ENCODE peak calls at places on chromosomes 5 and 9, in four cellular contexts. V is CD8-positive, alpha-beta memory T cell; S is CD4-positive, alpha-beta memory T cell; D is aorta. G is an unnamed sample.

GRCh38 chr9:13520069-13520468 is 240.6 kb upstream of the MPDZ start:
- DNase-seq in V (no peak), S (no peak), D (no peak), G (no peak)

GRCh38 chr5:75885321-75885720 is 168.1 kb upstream of the POC5 start:
- DNase-seq in V (no peak), S (no peak), D (no peak), G (no peak)

GRCh38 chr5:171869956-171870355 is 84.3 kb downstream of the SMIM23 start:
- DNase-seq in V (no peak), S (no peak), D (no peak), G (no peak)

GRCh38 chr5:56329652-56330051 is 96.5 kb upstream of the ANKRD55 start:
- DNase-seq in V (no peak), S (no peak), D (no peak), G (no peak)

GRCh38 chr5:124746252-124746915 is at the start of gene ZNF608:
- DNase-seq in V (no peak), S (no peak), D (no peak), G (no peak)

GRCh38 chr9:68431307-68431706 is 74.9 kb downstream of the PGM5 start:
- DNase-seq in V (no peak), S (no peak), D (no peak), G (no peak)

GRCh38 chr5:124021066-124021641 is 509.2 kb downstream of the CSNK1G3 start:
- DNase-seq in V (no peak), S (no peak), D (no peak), G (no peak)

GRCh38 chr5:116572375-116573278 is 2.0 kb downstream of the SEMA6A start:
- DNase-seq in V (no peak), S (no peak), D (peak), G (peak)

GRCh38 chr9:72332351-72332750 is 32.7 kb downstream of the ZFAND5 start:
- DNase-seq in V (no peak), S (no peak), D (no peak), G (no peak)

GRCh38 chr9:109064963-109065701 is 51.8 kb upstream of the CTNNAL1 start:
- DNase-seq in V (no peak), S (no peak), D (no peak), G (no peak)

GRCh38 chr5:79077680-79078365 is 8.3 kb downstream of the BHMT2 start:
- DNase-seq in V (no peak), S (no peak), D (no peak), G (no peak)

GRCh38 chr5:24208540-24209141 is 436.1 kb downstream of the CDH10 start:
- DNase-seq in V (no peak), S (no peak), D (no peak), G (no peak)

GRCh38 chr9:130659699-130660248 is 4.6 kb upstream of the PRDM12 start:
- DNase-seq in V (no peak), S (no peak), D (no peak), G (no peak)

GRCh38 chr5:94431696-94432095 is 186.7 kb downstream of the KIAA0825 start:
- DNase-seq in V (no peak), S (no peak), D (no peak), G (no peak)

GRCh38 chr5:82614706-82615105 is 336.6 kb upstream of the RPS23 start:
- DNase-seq in V (no peak), S (no peak), D (no peak), G (no peak)

GRCh38 chr5:125798311-125798710 is 624.9 kb upstream of the GRAMD2B start:
- DNase-seq in V (no peak), S (no peak), D (no peak), G (no peak)

GRCh38 chr9:71121275-71122168 is at the start of gene TRPM3:
- DNase-seq in V (no peak), S (no peak), D (peak), G (no peak)

GRCh38 chr5:159003045-159004030 is 96.4 kb downstream of the EBF1 start:
- DNase-seq in V (peak), S (peak), D (no peak), G (no peak)

GRCh38 chr5:147483961-147484707 is 25.7 kb downstream of the DPYSL3 start:
- DNase-seq in V (no peak), S (no peak), D (peak), G (no peak)

GRCh38 chr9:83429229-83429628 is 109.0 kb downstream of the FRMD3 start:
- DNase-seq in V (no peak), S (no peak), D (no peak), G (no peak)

GRCh38 chr9:126112135-126112720 is 214.4 kb upstream of the MVB12B start:
- DNase-seq in V (no peak), S (no peak), D (no peak), G (no peak)

GRCh38 chr5:128083811-128084227 is 253 bp downstream of the SLC12A2 start:
- DNase-seq in V (no peak), S (no peak), D (no peak), G (no peak)

GRCh38 chr9:38006981-38007380 is 62.0 kb downstream of the SHB start:
- DNase-seq in V (no peak), S (no peak), D (no peak), G (no peak)

GRCh38 chr5:36708996-36709395 is 102.6 kb downstream of the SLC1A3 start:
- DNase-seq in V (no peak), S (no peak), D (no peak), G (no peak)

GRCh38 chr9:76897804-76898525 is 7.9 kb downstream of the PRUNE2 start:
- DNase-seq in V (no peak), S (no peak), D (no peak), G (no peak)

GRCh38 chr9:81266674-81267073 is 422.7 kb downstream of the TLE1 start:
- DNase-seq in V (no peak), S (no peak), D (no peak), G (no peak)

GRCh38 chr9:88819471-88819870 is 171.8 kb upstream of the S1PR3 start:
- DNase-seq in V (no peak), S (no peak), D (no peak), G (no peak)

GRCh38 chr9:114994716-114995115 is 64.3 kb upstream of the TNFSF8 start:
- DNase-seq in V (no peak), S (no peak), D (no peak), G (no peak)

GRCh38 chr9:64061013-64061627 is 1223.9 kb downstream of the FOXD4L5 start:
- DNase-seq in V (no peak), S (no peak), D (no peak), G (no peak)

GRCh38 chr5:159097461-159098284 is 2.0 kb downstream of the EBF1 start:
- DNase-seq in V (no peak), S (no peak), D (peak), G (no peak)

GRCh38 chr5:28408186-28408585 is 1369.8 kb upstream of the CDH9 start:
- DNase-seq in V (no peak), S (no peak), D (no peak), G (no peak)

GRCh38 chr9:124291801-124292396 is 34.1 kb downstream of the NEK6 start:
- DNase-seq in V (no peak), S (no peak), D (no peak), G (no peak)

GRCh38 chr5:173452098-173452497 is 123.9 kb upstream of the STC2 start:
- DNase-seq in V (no peak), S (no peak), D (no peak), G (no peak)

GRCh38 chr5:76801159-76801802 is 17.5 kb upstream of the F2RL1 start:
- DNase-seq in V (no peak), S (no peak), D (peak), G (no peak)

GRCh38 chr5:17428176-17428800 is 69.7 kb upstream of the TAF11L2 start:
- DNase-seq in V (no peak), S (no peak), D (no peak), G (peak)

GRCh38 chr5:93300309-93300923 is 280.6 kb downstream of the NR2F1-AS1 start:
- DNase-seq in V (no peak), S (no peak), D (no peak), G (no peak)

GRCh38 chr9:72807765-72808445 is 144.9 kb downstream of the ALDH1A1 start:
- DNase-seq in V (no peak), S (no peak), D (no peak), G (no peak)

GRCh38 chr5:96963267-96963666 is 27.4 kb downstream of the LNPEP start:
- DNase-seq in V (no peak), S (no peak), D (no peak), G (no peak)
- H3K27ac ChIP-seq in V (no peak), S (peak), D (no peak), G (no peak)

GRCh38 chr9:121325387-121325786 is 44.7 kb downstream of the STOM start:
- DNase-seq in V (no peak), S (no peak), D (no peak), G (no peak)
- H3K27ac ChIP-seq in V (no peak), S (no peak), D (peak), G (peak)

DNA sequence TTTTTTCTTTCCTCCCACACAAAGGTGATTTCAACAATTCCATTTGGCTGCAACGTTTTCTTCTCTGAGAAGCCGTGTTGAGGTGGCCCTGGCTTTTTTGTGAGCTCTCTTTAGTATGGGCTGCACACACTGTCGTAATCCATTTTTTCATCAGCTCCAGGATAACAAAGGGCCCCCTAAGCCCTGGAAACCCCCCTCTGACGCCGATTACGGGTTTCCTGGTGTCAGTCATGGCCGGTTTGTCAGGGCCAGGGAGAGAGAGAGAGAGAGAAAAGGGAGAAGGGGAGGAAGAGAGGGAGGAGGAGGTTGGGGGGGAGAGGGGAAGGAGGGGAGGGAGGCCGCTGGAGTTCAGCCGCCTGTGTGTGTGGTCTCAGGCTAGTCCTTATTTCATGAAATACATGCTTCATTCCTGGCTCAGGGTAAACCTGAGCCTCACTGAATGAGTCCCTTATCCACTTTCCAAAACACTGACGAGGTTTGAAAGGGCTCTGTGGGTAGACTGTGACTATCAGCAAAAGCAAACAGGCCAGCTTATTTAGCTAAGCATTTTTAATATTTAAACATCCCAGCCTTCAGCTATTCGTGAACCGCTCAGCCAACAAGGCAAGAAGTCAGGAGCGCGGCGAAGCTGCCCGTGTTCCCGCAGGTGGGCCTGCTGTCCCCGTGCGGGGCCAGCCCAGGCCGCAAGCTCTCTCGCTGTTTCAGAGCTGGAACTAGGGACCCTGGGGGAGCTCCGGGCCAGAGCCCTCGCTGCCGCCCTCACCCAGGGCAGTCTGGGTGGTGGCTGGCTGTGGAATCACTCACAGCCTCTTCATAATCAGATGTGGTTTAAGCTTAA is 172.8 kb downstream of the ERCC6L2 start:
- DNase-seq in V (no peak), S (no peak), D (no peak), G (peak)
- H3K27ac ChIP-seq in V (no peak), S (no peak), D (peak), G (peak)

GRCh38 chr5:1324719-1325190 is 20.1 kb downstream of the CLPTM1L start:
- DNase-seq in V (no peak), S (no peak), D (peak), G (no peak)

GRCh38 chr5:1325191-1325741 is 19.6 kb downstream of the CLPTM1L start:
- DNase-seq in V (no peak), S (no peak), D (peak), G (no peak)

GRCh38 chr5:1324301-1324700 is 20.6 kb downstream of the CLPTM1L start:
- DNase-seq in V (no peak), S (no peak), D (no peak), G (no peak)

GRCh38 chr5:1323803-1324173 is 21.1 kb downstream of the CLPTM1L start:
- DNase-seq in V (no peak), S (no peak), D (no peak), G (no peak)

GRCh38 chr5:1325870-1326546 is 18.9 kb downstream of the CLPTM1L start:
- DNase-seq in V (no peak), S (no peak), D (peak), G (no peak)
- H3K27ac ChIP-seq in V (no peak), S (no peak), D (no peak), G (no peak)

GRCh38 chr5:151053796-151054490 is 26.9 kb downstream of the TNIP1 start:
- DNase-seq in V (no peak), S (no peak), D (peak), G (peak)

GRCh38 chr5:151051066-151051930 is 29.5 kb downstream of the TNIP1 start:
- DNase-seq in V (peak), S (peak), D (peak), G (no peak)

GRCh38 chr5:151054713-151055112 is 26.1 kb downstream of the TNIP1 start:
- DNase-seq in V (no peak), S (no peak), D (no peak), G (no peak)

GRCh38 chr5:151052834-151053233 is 28.0 kb downstream of the TNIP1 start:
- DNase-seq in V (no peak), S (no peak), D (peak), G (no peak)

DNA sequence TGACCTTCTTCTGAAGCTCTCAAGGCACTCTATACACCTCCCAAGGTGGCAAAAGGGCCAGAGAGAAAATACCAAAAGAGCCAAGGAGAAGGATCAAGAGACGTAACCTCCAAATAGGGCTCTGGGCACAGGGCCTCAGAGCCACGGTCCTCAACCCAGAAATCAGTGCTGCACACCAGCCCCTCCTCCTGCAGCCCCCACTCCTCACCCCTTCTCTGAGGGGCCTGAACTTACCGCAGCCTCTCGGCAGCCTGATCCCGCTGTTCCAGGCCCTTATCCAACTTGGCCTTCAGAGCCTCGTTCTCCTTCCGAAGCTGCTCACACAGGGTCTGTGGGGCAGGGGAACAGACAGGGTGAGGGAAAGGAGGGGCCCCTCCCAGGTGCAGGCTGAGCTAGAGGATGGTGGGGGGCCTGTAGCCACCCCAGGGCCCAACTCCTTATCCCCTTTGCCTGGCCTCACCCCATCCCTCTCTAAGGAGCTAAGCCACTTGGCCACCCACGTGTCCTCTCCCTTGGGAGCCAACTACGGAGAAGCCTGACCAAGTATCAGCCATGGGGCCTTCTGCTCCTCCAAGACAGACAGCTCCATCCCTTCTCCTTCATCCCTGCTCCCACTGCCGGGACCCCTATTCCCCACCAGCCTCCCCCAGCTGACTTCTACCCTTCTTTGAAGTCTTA is 28.8 kb downstream of the TNIP1 start:
- DNase-seq in V (no peak), S (no peak), D (peak), G (no peak)
- H3K27ac ChIP-seq in V (no peak), S (no peak), D (no peak), G (no peak)

GRCh38 chr5:32312194-32312681 is 501 bp downstream of the MTMR12 start:
- DNase-seq in V (no peak), S (no peak), D (peak), G (peak)

GRCh38 chr5:32311404-32312193 is 1.1 kb downstream of the MTMR12 start:
- DNase-seq in V (no peak), S (no peak), D (no peak), G (no peak)

GRCh38 chr5:32307769-32308194 is 5.0 kb downstream of the MTMR12 start:
- DNase-seq in V (no peak), S (no peak), D (no peak), G (no peak)

GRCh38 chr5:32308951-32309350 is 3.8 kb downstream of the MTMR12 start:
- DNase-seq in V (no peak), S (no peak), D (no peak), G (no peak)

DNA sequence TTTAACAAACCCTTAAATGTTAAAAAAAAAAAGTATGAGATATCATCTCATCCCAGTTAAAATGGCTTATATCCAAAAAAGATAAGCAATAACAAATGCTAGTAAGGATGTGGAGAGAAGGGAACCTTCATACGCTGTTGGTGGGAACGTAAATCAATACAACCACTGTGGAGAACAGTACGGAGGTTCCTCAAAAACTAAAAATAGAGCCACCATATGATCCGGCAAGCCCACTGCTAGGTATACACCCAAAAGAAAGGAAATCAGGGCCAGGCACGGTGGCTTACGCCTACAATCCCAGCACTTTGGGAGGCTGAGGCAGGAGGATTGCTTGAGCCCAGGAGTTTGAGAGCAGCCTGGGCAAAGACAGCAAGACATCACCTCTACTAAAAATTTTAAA is 3.0 kb downstream of the MTMR12 start:
- DNase-seq in V (no peak), S (no peak), D (no peak), G (no peak)
- H3K27ac ChIP-seq in V (no peak), S (no peak), D (no peak), G (no peak)

GRCh38 chr5:54002779-54003178 is 307.6 kb downstream of the ARL15 start:
- DNase-seq in V (no peak), S (no peak), D (no peak), G (no peak)

GRCh38 chr5:54009357-54009756 is 301.0 kb downstream of the ARL15 start:
- DNase-seq in V (no peak), S (no peak), D (no peak), G (no peak)

GRCh38 chr5:54009828-54010227 is 300.5 kb downstream of the ARL15 start:
- DNase-seq in V (no peak), S (no peak), D (no peak), G (no peak)

GRCh38 chr5:54004697-54005096 is 305.7 kb downstream of the ARL15 start:
- DNase-seq in V (no peak), S (no peak), D (no peak), G (no peak)

DNA sequence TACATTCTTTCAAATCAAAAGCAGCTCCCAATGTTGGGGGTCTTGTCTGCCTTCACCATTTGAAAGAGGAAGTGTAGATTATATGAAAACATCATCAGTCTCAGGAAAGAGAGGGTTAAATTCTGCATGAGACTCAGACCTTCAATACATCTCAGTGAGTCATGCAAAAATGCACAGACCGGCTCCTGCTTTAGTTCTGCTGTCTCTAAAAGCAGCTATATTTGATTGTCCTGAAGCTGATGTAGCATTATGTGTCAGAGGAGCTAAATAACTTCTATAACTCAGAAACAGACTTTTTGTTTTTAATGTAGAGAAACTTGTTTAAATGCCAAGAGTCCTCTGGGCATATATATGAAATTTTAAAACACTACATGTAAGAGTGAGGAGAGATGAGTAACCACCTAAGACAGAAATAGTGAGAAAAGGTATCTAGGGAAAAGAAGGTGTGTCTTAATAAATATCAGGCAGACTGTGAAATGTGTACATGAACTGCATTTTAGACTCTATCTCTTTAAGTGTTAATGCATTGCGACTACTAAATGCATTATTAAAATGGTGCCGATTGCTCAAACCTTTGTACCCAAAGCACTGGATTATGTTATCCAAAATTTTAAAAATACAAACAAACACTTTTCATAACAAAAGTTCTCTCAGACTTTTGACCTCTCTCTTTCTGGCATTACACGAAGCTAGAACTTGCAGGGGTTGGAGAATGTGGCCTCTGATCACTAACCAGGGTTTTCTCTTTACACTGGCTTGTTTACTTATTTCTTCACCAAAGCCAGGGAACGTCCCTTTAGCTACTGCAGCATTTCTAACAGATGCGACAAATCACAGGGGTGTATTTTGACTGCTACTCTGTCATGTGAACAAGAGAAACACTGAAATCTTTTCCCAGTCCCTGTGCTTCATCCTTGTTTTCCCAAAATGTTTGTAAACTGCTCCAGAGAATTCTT is 302.3 kb downstream of the ARL15 start:
- DNase-seq in V (no peak), S (no peak), D (no peak), G (no peak)
- H3K27ac ChIP-seq in V (no peak), S (no peak), D (no peak), G (no peak)

G was measured in caudate nucleus.